ENCODE peak calls at places on chromosomes 12 and 14, in eight cellular contexts. C is stomach, J is H54, U is endothelial cell of umbilical vein, A is heart left ventricle, O is upper lobe of left lung, B is tibial nerve, T is K562. P is an unnamed sample.

GRCh38 chr12:95114766-95115450 is 41.5 kb upstream of the NR2C1 start:
- DNase-seq in C (no peak), J (no peak), U (no peak), A (no peak), O (no peak), B (no peak), T (no peak), P (no peak)

GRCh38 chr14:22555573-22556011 is 33.4 kb downstream of the DAD1 start:
- DNase-seq in C (no peak), J (no peak), U (no peak), A (no peak), O (no peak), B (no peak), T (no peak), P (no peak)

GRCh38 chr12:32536000-32536345 is 136.6 kb downstream of the FGD4 start:
- DNase-seq in C (no peak), J (no peak), U (peak), A (no peak), O (no peak), B (no peak), T (no peak), P (no peak)

GRCh38 chr12:92421701-92422100 is 276.1 kb upstream of the BTG1 start:
- DNase-seq in C (no peak), J (no peak), U (peak), A (no peak), O (no peak), B (no peak), T (no peak), P (no peak)

GRCh38 chr12:64389154-64389553 is 1.4 kb downstream of the C12orf56 start:
- DNase-seq in C (no peak), J (no peak), U (no peak), A (no peak), O (peak), B (no peak), T (no peak), P (no peak)

GRCh38 chr12:109387425-109388166 is 39.9 kb downstream of the MYO1H start:
- DNase-seq in C (no peak), J (no peak), U (peak), A (no peak), O (no peak), B (no peak), T (peak), P (no peak)

GRCh38 chr12:10771132-10771733 is 31.2 kb downstream of the TAS2R7 start:
- DNase-seq in C (no peak), J (no peak), U (peak), A (no peak), O (no peak), B (no peak), T (peak), P (no peak)

GRCh38 chr14:67377916-67378315 is 17.8 kb downstream of the EIF2S1 start:
- DNase-seq in C (no peak), J (no peak), U (no peak), A (no peak), O (no peak), B (no peak), T (no peak), P (no peak)

GRCh38 chr12:30138483-30138882 is 354.7 kb upstream of the TMTC1 start:
- DNase-seq in C (no peak), J (no peak), U (no peak), A (no peak), O (no peak), B (no peak), T (no peak), P (no peak)

GRCh38 chr12:15011162-15011561 is 38.3 kb downstream of the PDE6H start:
- DNase-seq in C (no peak), J (no peak), U (no peak), A (no peak), O (no peak), B (no peak), T (no peak), P (no peak)

GRCh38 chr14:69259531-69260245 is at the start of gene GALNT16:
- DNase-seq in C (peak), J (peak), U (peak), A (peak), O (peak), B (no peak), T (peak), P (no peak)

GRCh38 chr12:22588817-22589216 is 36.2 kb upstream of the ETNK1 start:
- DNase-seq in C (no peak), J (no peak), U (no peak), A (no peak), O (no peak), B (no peak), T (no peak), P (no peak)

GRCh38 chr14:99664636-99665273 is 19.3 kb upstream of the CYP46A1 start:
- DNase-seq in C (no peak), J (no peak), U (no peak), A (no peak), O (no peak), B (no peak), T (no peak), P (no peak)

GRCh38 chr12:132866251-132866828 is 21.1 kb downstream of the CHFR start:
- DNase-seq in C (no peak), J (no peak), U (no peak), A (no peak), O (no peak), B (no peak), T (no peak), P (no peak)

GRCh38 chr12:6461401-6462233 is 8.9 kb downstream of the VAMP1 start:
- DNase-seq in C (peak), J (no peak), U (no peak), A (peak), O (no peak), B (no peak), T (no peak), P (peak)

GRCh38 chr14:23831591-23831990 is 122.0 kb upstream of the DHRS4 start:
- DNase-seq in C (no peak), J (no peak), U (no peak), A (no peak), O (no peak), B (no peak), T (no peak), P (no peak)

GRCh38 chr12:19190292-19191031 is 60.9 kb downstream of the PLEKHA5 start:
- DNase-seq in C (no peak), J (no peak), U (peak), A (no peak), O (no peak), B (no peak), T (no peak), P (no peak)

GRCh38 chr12:114361545-114361944 is 44.4 kb downstream of the TBX5 start:
- DNase-seq in C (no peak), J (no peak), U (no peak), A (no peak), O (no peak), B (no peak), T (no peak), P (no peak)

GRCh38 chr12:100720016-100720654 is 74.4 kb upstream of the ANO4 start:
- DNase-seq in C (no peak), J (no peak), U (no peak), A (no peak), O (no peak), B (no peak), T (no peak), P (no peak)

GRCh38 chr12:29245246-29245645 is 96.2 kb downstream of the FAR2 start:
- DNase-seq in C (no peak), J (no peak), U (no peak), A (no peak), O (no peak), B (no peak), T (no peak), P (no peak)

GRCh38 chr12:110756611-110757010 is 13.9 kb upstream of the PPP1CC start:
- DNase-seq in C (no peak), J (no peak), U (no peak), A (no peak), O (no peak), B (no peak), T (no peak), P (no peak)

GRCh38 chr12:66375560-66375959 is 73.3 kb downstream of the HELB start:
- DNase-seq in C (no peak), J (no peak), U (no peak), A (no peak), O (no peak), B (no peak), T (no peak), P (no peak)

GRCh38 chr14:98607341-98607910 is 664.6 kb downstream of the BCL11B start:
- DNase-seq in C (no peak), J (no peak), U (no peak), A (no peak), O (no peak), B (no peak), T (no peak), P (no peak)

GRCh38 chr14:73393375-73393774 is 65.0 kb downstream of the NUMB start:
- DNase-seq in C (no peak), J (no peak), U (no peak), A (no peak), O (no peak), B (no peak), T (no peak), P (no peak)

GRCh38 chr14:93753647-93754046 is 34.6 kb downstream of the PRIMA1 start:
- DNase-seq in C (no peak), J (no peak), U (no peak), A (no peak), O (no peak), B (no peak), T (no peak), P (no peak)

GRCh38 chr14:92603309-92604257 is 90.0 kb downstream of the RIN3 start:
- DNase-seq in C (no peak), J (no peak), U (no peak), A (peak), O (peak), B (no peak), T (no peak), P (no peak)

GRCh38 chr14:24441904-24442239 is 704 bp downstream of the SDR39U1 start:
- DNase-seq in C (no peak), J (peak), U (no peak), A (no peak), O (no peak), B (no peak), T (no peak), P (no peak)

GRCh38 chr12:82458101-82458500 is 99.8 kb downstream of the METTL25 start:
- DNase-seq in C (no peak), J (no peak), U (no peak), A (no peak), O (no peak), B (no peak), T (no peak), P (no peak)

GRCh38 chr12:52305921-52306705 is 14.8 kb upstream of the KRT81 start:
- DNase-seq in C (no peak), J (no peak), U (no peak), A (no peak), O (peak), B (no peak), T (no peak), P (no peak)

GRCh38 chr12:77152623-77153193 is 87.3 kb upstream of the E2F7 start:
- DNase-seq in C (no peak), J (no peak), U (peak), A (no peak), O (no peak), B (no peak), T (no peak), P (no peak)

GRCh38 chr12:52539024-52539820 is 13.7 kb downstream of the KRT71 start:
- DNase-seq in C (no peak), J (peak), U (peak), A (no peak), O (no peak), B (no peak), T (no peak), P (no peak)

GRCh38 chr12:119679081-119679480 is 11.1 kb downstream of the PRKAB1 start:
- DNase-seq in C (peak), J (no peak), U (no peak), A (no peak), O (no peak), B (no peak), T (no peak), P (no peak)

GRCh38 chr14:71103662-71104484 is 196.6 kb downstream of the PCNX1 start:
- DNase-seq in C (no peak), J (peak), U (peak), A (no peak), O (no peak), B (no peak), T (peak), P (no peak)

GRCh38 chr12:75820848-75821578 is 210.6 kb downstream of the PHLDA1 start:
- DNase-seq in C (no peak), J (peak), U (no peak), A (peak), O (no peak), B (no peak), T (no peak), P (no peak)

GRCh38 chr14:22159049-22159448 is 430.0 kb downstream of the DAD1 start:
- DNase-seq in C (no peak), J (no peak), U (no peak), A (no peak), O (no peak), B (no peak), T (no peak), P (no peak)

GRCh38 chr12:11814362-11814761 is 164.9 kb downstream of the ETV6 start:
- DNase-seq in C (no peak), J (peak), U (peak), A (no peak), O (no peak), B (no peak), T (no peak), P (no peak)

GRCh38 chr14:49363926-49364751 is 222.0 kb downstream of the RPS29 start:
- DNase-seq in C (no peak), J (no peak), U (no peak), A (no peak), O (no peak), B (no peak), T (no peak), P (no peak)

GRCh38 chr12:46370792-46371717 is 1.5 kb downstream of the SLC38A2 start:
- DNase-seq in C (peak), J (peak), U (peak), A (peak), O (peak), B (peak), T (peak), P (peak)
- TF ChIP-seq POLR2A in C (peak), J (peak), U (peak), A (peak), O (peak), B (peak), T (peak), P (peak)

GRCh38 chr12:1474059-1474537 is 120.3 kb downstream of the FBXL14 start:
- DNase-seq in C (no peak), J (peak), U (peak), A (no peak), O (no peak), B (no peak), T (no peak), P (no peak)
- TF ChIP-seq POLR2A in C (no peak), J (no peak), U (peak), A (no peak), O (no peak), B (no peak), T (no peak), P (no peak)

GRCh38 chr14:77457115-77457521 is 283 bp downstream of the VIPAS39 start:
- DNase-seq in C (no peak), J (peak), U (no peak), A (no peak), O (no peak), B (no peak), T (no peak), P (no peak)
- TF ChIP-seq POLR2A in C (no peak), J (no peak), U (peak), A (no peak), O (no peak), B (no peak), T (no peak), P (peak)

GRCh38 chr12:1663440-1664132 is 27.3 kb upstream of the ADIPOR2 start:
- DNase-seq in C (no peak), J (no peak), U (no peak), A (no peak), O (no peak), B (no peak), T (no peak), P (no peak)

GRCh38 chr12:1665366-1665765 is 25.5 kb upstream of the ADIPOR2 start:
- DNase-seq in C (no peak), J (no peak), U (no peak), A (no peak), O (no peak), B (no peak), T (no peak), P (no peak)

GRCh38 chr12:1662761-1663439 is 28.0 kb upstream of the ADIPOR2 start:
- DNase-seq in C (peak), J (no peak), U (no peak), A (no peak), O (peak), B (no peak), T (peak), P (peak)

GRCh38 chr12:1660304-1661187 is 30.3 kb upstream of the ADIPOR2 start:
- DNase-seq in C (peak), J (no peak), U (peak), A (no peak), O (no peak), B (peak), T (no peak), P (peak)

DNA sequence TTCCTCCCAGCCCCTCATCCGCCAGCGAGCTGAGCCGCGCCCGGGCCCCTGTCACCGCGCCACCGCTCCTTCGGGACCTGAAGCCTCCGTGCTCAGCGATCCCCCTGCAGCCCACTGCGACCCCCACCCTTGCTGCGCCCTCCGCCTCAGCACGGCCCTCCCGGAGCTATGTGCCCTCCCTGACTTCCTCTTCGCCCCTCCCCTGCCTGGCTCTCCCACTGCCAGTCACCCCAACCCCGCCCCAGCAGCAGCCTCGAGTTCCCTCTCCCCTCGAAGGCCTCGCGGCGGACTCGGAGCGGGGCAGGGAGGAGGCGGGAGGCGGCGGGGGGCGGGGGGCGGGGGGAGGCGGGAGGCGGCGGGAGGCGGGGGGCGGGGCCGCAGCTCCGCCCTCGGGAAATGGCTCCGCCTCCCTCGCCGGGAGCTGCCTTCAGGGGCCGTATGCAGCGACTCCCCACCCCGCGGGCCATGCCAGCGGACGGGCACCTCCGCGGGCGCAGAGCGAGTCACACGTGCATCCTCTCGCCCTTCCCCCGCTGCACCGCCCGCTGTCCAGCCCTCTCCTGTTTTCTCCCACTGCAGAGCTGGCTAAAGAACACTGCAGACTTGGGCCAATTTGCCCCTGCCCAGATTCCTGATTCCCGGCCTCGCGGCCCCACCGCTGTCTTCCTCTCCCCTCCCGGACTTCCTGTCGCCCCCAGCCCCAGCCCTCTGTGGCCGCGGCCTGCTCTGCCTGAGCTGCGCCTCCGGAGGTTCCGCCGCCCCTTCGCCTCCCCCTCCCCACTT is 29.1 kb upstream of the ADIPOR2 start:
- DNase-seq in C (peak), J (peak), U (peak), A (peak), O (peak), B (peak), T (peak), P (peak)
- TF ChIP-seq POLR2A in C (peak), J (peak), U (no peak), A (peak), O (peak), B (peak), T (peak), P (peak)

DNA sequence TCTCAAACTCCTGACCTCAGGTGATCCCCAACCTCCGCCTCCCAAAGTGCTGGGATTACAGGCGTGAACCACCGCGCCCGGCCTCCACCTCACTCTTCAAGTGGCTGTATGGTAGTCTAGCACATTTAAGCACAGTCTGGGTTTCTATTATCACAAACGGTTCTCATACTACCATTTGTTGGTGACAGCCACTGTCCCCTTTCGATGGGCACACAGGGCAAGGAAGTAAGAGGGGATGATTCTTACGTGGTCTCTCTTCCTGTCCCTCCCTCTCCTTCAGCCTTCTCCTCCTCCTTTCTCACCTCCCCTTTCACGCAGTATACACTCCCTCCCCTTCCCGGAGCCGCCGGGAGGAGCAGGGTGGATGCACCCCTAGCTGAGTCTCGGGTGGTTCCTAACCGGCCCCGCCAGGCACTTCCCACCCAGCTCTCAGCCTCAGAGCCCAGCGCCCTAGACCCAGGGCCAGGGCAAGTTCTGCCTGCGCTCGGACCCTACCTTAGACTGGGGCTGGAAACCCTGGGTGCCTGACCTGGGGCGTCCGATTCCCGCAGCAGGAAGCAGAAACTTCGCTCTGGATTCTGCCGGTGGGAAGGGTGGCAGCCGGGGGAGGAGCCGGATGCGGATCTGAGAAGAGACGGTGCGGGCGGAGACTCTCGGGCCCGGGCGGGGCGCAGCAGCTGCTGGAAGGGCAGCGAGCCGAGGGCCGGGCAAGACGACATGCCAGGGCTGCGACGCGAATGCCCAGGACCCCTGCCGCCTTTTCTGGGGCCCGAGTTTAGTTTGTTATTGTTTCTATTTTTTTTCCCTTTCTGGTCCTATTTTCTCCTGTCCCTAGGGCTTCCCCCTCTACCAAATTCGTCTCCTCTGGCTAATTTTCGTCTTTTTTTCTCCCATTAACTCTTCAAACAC is at the start of gene TEP1:
- DNase-seq in C (peak), J (peak), U (peak), A (peak), O (peak), B (peak), T (peak), P (peak)
- TF ChIP-seq POLR2A in C (peak), J (peak), U (peak), A (no peak), O (no peak), B (peak), T (peak), P (peak)

DNA sequence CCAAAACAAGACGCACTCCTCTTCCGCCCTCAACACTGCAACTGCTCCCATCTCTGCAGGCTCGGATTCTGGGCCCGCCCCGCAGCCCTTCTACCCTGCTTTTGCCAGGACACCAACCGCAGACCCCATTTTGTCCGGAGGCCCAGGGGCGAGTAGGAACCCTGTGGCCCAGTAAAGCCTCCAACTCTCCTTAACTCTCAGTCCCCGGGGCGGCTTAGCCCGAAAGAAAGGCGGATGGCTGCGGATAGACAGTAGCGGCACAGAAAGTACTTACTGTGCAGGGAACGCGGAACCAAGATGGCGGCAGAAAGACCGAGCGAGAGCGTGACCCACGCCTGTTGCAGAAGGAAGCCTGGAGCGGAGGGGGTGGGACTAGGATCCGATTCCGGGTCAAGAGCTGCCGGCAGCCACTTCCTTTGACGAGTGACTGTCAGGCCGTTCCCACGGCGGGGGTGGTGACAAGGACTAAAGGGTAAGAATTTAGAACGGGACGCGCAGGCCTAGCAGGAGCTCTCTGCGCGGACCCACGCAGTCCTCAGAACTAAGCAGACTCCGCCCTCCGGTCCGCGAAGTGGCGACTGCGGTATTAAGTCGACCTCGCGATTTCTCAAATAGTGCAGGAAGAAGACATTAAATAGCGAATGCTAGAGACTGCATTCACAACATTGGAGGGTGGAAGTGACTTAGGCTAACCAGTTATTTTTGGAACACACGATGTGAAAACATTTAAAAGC is at the start of gene NACA:
- DNase-seq in C (peak), J (peak), U (peak), A (peak), O (peak), B (peak), T (peak), P (peak)
- TF ChIP-seq POLR2A in C (peak), J (peak), U (peak), A (no peak), O (peak), B (peak), T (peak), P (peak)